ENCODE peak calls at places on chromosomes 3 and 15, in seven cellular contexts. C, B, D, X, N, G and I are unnamed samples.

GRCh38 chr15:72554471-72555425 is 80.6 kb downstream of the ARIH1 start:
- DNase-seq in C (no peak), B (no peak), D (no peak), X (no peak), N (peak; percentile 34), G (no peak), I (no peak)

GRCh38 chr3:37766797-37767776 is 94.6 kb upstream of the CTDSPL start:
- DNase-seq in C (no peak), B (no peak), D (no peak), X (no peak), N (peak; percentile 8), G (no peak), I (no peak)

GRCh38 chr15:74240897-74241614 is 4.9 kb downstream of the CCDC33 start:
- DNase-seq in C (peak; percentile 57), B (no peak), D (no peak), X (no peak), N (no peak), G (no peak), I (no peak)

GRCh38 chr3:126370055-126370454 is 12.8 kb upstream of the KLF15 start:
- DNase-seq in C (no peak), B (no peak), D (no peak), X (no peak), N (no peak), G (no peak), I (no peak)

GRCh38 chr15:90839187-90840071 is 29.0 kb upstream of the FURIN start:
- DNase-seq in C (peak; percentile 91), B (no peak), D (no peak), X (peak; percentile 77), N (no peak), G (no peak), I (no peak)

GRCh38 chr3:53104762-53105161 is 25.5 kb downstream of the RFT1 start:
- DNase-seq in C (no peak), B (no peak), D (no peak), X (no peak), N (no peak), G (no peak), I (no peak)

GRCh38 chr3:12139111-12139511 is 19.6 kb downstream of the TIMP4 start:
- DNase-seq in C (peak; percentile 66), B (no peak), D (no peak), X (no peak), N (peak; percentile 87), G (peak; percentile 48), I (no peak)

GRCh38 chr3:48463703-48464102 is 17.2 kb downstream of the ATRIP start:
- DNase-seq in C (no peak), B (no peak), D (no peak), X (no peak), N (no peak), G (no peak), I (no peak)

GRCh38 chr15:67570875-67571642 is 28.6 kb downstream of the MAP2K5 start:
- DNase-seq in C (no peak), B (no peak), D (no peak), X (no peak), N (no peak), G (no peak), I (no peak)

GRCh38 chr15:98774756-98775497 is 126.6 kb downstream of the IGF1R start:
- DNase-seq in C (no peak), B (no peak), D (no peak), X (no peak), N (no peak), G (no peak), I (no peak)

GRCh38 chr15:66835558-66835878 is 133.5 kb downstream of the SMAD6 start:
- DNase-seq in C (no peak), B (no peak), D (no peak), X (no peak), N (peak; percentile 67), G (no peak), I (no peak)

GRCh38 chr3:171553085-171553484 is 92.9 kb upstream of the TNIK start:
- DNase-seq in C (no peak), B (no peak), D (no peak), X (no peak), N (no peak), G (no peak), I (no peak)